ENCODE peak calls at places on chromosomes 12 and 14, in nine cellular contexts. U is NCI-H460; S is activated CD4-positive, alpha-beta T cell treated with anti-CD3 and anti-CD28 coated beads for 36 hours; D is fibroblast of lung; W is H7; N is stromal cell of bone marrow; Z is GM12891; Y is fibroblast of the conjunctiva; C is right atrium auricular region. K is an unnamed sample.

GRCh38 chr12:49904601-49905000 is 901 bp upstream of the FAIM2 start:
- DNase-seq in U (no peak), S (no peak), D (no peak), W (no peak), N (no peak), Z (no peak), Y (no peak), C (no peak), K (no peak)

GRCh38 chr14:94597788-94598187 is 14.4 kb upstream of the SERPINA3 start:
- DNase-seq in U (no peak), S (no peak), D (no peak), W (no peak), N (no peak), Z (no peak), Y (no peak), C (no peak), K (no peak)

GRCh38 chr14:83887871-83888270 is 1642.1 kb upstream of the FLRT2 start:
- DNase-seq in U (no peak), S (no peak), D (no peak), W (no peak), N (no peak), Z (no peak), Y (no peak), C (no peak), K (no peak)

GRCh38 chr12:31518680-31519227 is 72.2 kb downstream of the DENND5B start:
- DNase-seq in U (peak; percentile 91), S (no peak), D (peak; percentile 100), W (peak; percentile 22), N (peak; percentile 99), Z (no peak), Y (peak; percentile 97), C (no peak), K (no peak)

GRCh38 chr14:102154121-102154520 is 14.4 kb downstream of the WDR20 start:
- DNase-seq in U (no peak), S (no peak), D (no peak), W (no peak), N (no peak), Z (no peak), Y (no peak), C (no peak), K (no peak)

GRCh38 chr12:754871-755562 is 2.6 kb downstream of the WNK1 start:
- DNase-seq in U (peak; percentile 49), S (peak; percentile 27), D (peak; percentile 61), W (peak; percentile 42), N (peak; percentile 53), Z (no peak), Y (no peak), C (no peak), K (peak; percentile 35)

GRCh38 chr14:69079188-69079742 is 73.7 kb downstream of the DCAF5 start:
- DNase-seq in U (peak; percentile 26), S (no peak), D (peak; percentile 95), W (no peak), N (no peak), Z (no peak), Y (no peak), C (no peak), K (no peak)

GRCh38 chr12:70724444-70724843 is 87.2 kb upstream of the PTPRB start:
- DNase-seq in U (peak; percentile 11), S (no peak), D (peak; percentile 10), W (no peak), N (no peak), Z (no peak), Y (no peak), C (no peak), K (no peak)

GRCh38 chr12:113858828-113859386 is 107.2 kb downstream of the RBM19 start:
- DNase-seq in U (no peak), S (no peak), D (no peak), W (no peak), N (no peak), Z (no peak), Y (no peak), C (no peak), K (no peak)

GRCh38 chr14:91867316-91867988 is at the start of gene TC2N:
- DNase-seq in U (no peak), S (peak; percentile 74), D (no peak), W (no peak), N (no peak), Z (no peak), Y (no peak), C (no peak), K (peak; percentile 79)

GRCh38 chr14:93019367-93019843 is 96.3 kb downstream of the ITPK1 start:
- DNase-seq in U (no peak), S (no peak), D (no peak), W (no peak), N (no peak), Z (no peak), Y (no peak), C (no peak), K (no peak)

GRCh38 chr12:32944195-32944594 is 47.6 kb upstream of the PKP2 start:
- DNase-seq in U (no peak), S (no peak), D (no peak), W (no peak), N (no peak), Z (no peak), Y (no peak), C (no peak), K (no peak)

GRCh38 chr12:981956-982355 is 9.1 kb upstream of the ERC1 start:
- DNase-seq in U (no peak), S (no peak), D (no peak), W (no peak), N (no peak), Z (no peak), Y (no peak), C (no peak), K (no peak)

GRCh38 chr12:102612008-102612407 is 131.6 kb upstream of the IGF1 start:
- DNase-seq in U (no peak), S (no peak), D (no peak), W (no peak), N (no peak), Z (no peak), Y (no peak), C (no peak), K (no peak)

GRCh38 chr14:63922696-63923421 is 70.1 kb downstream of the SYNE2 start:
- DNase-seq in U (peak; percentile 86), S (no peak), D (peak; percentile 75), W (no peak), N (no peak), Z (no peak), Y (no peak), C (no peak), K (no peak)

GRCh38 chr14:92481386-92481785 is 32.2 kb upstream of the RIN3 start:
- DNase-seq in U (no peak), S (no peak), D (peak; percentile 62), W (no peak), N (no peak), Z (no peak), Y (no peak), C (peak; percentile 48), K (no peak)

GRCh38 chr14:95993768-95994592 is 45.2 kb upstream of the C14orf132 start:
- DNase-seq in U (peak; percentile 41), S (peak; percentile 42), D (peak; percentile 43), W (peak; percentile 41), N (peak; percentile 26), Z (no peak), Y (peak; percentile 39), C (no peak), K (peak; percentile 13)

GRCh38 chr12:90652280-90652679 is 302.7 kb downstream of the CCER1 start:
- DNase-seq in U (no peak), S (no peak), D (no peak), W (no peak), N (no peak), Z (no peak), Y (no peak), C (no peak), K (no peak)

GRCh38 chr14:104168603-104169002 is 30.2 kb downstream of the KIF26A start:
- DNase-seq in U (no peak), S (no peak), D (no peak), W (peak; percentile 77), N (no peak), Z (no peak), Y (no peak), C (no peak), K (no peak)

GRCh38 chr14:70706177-70706576 is 64.5 kb downstream of the TTC9 start:
- DNase-seq in U (no peak), S (no peak), D (no peak), W (no peak), N (no peak), Z (no peak), Y (no peak), C (no peak), K (no peak)

GRCh38 chr14:96136361-96136760 is 68.3 kb upstream of the BDKRB2 start:
- DNase-seq in U (no peak), S (peak; percentile 27), D (peak; percentile 89), W (no peak), N (peak; percentile 69), Z (no peak), Y (no peak), C (no peak), K (no peak)

GRCh38 chr12:80186727-80187217 is 87.4 kb downstream of the OTOGL start:
- DNase-seq in U (peak; percentile 87), S (peak; percentile 30), D (peak; percentile 93), W (peak; percentile 40), N (peak; percentile 97), Z (no peak), Y (peak; percentile 94), C (peak; percentile 64), K (peak; percentile 19)

GRCh38 chr14:90583427-90583826 is 186.6 kb downstream of the CALM1 start:
- DNase-seq in U (no peak), S (no peak), D (no peak), W (no peak), N (no peak), Z (no peak), Y (no peak), C (no peak), K (no peak)

GRCh38 chr14:69153848-69154208 is 909 bp upstream of the DCAF5 start:
- DNase-seq in U (no peak), S (no peak), D (peak; percentile 29), W (no peak), N (no peak), Z (no peak), Y (no peak), C (peak; percentile 67), K (peak; percentile 14)

GRCh38 chr12:1530592-1531159 is 63.7 kb downstream of the FBXL14 start:
- DNase-seq in U (no peak), S (no peak), D (no peak), W (peak; percentile 83), N (no peak), Z (peak; percentile 37), Y (no peak), C (no peak), K (no peak)

GRCh38 chr14:67446371-67447032 is 34.5 kb upstream of the PLEK2 start:
- DNase-seq in U (no peak), S (no peak), D (peak; percentile 9), W (no peak), N (no peak), Z (no peak), Y (no peak), C (no peak), K (no peak)

K was measured in activated CD4-positive, alpha-beta memory T cell treated with anti-CD3 and anti-CD28 coated beads for 36 hours.